ENCODE peak calls at places on chromosomes 6 and 20, in five cellular contexts. Y, L, Q, K and I are unnamed samples.

GRCh38 chr6:147204060-147204785 is at the start of gene STXBP5:
- DNase-seq in Y (peak; percentile 46), L (peak; percentile 10), Q (peak; percentile 9), K (peak; percentile 45), I (peak; percentile 55)

GRCh38 chr20:34213213-34213612 is 28.0 kb upstream of the ASIP start:
- DNase-seq in Y (no peak), L (no peak), Q (no peak), K (no peak), I (no peak)

GRCh38 chr20:21569586-21569985 is 55.7 kb upstream of the NKX2-2 start:
- DNase-seq in Y (no peak), L (no peak), Q (no peak), K (no peak), I (no peak)

GRCh38 chr20:5191829-5192569 is 65.2 kb downstream of the CDS2 start:
- DNase-seq in Y (peak; percentile 71), L (peak; percentile 77), Q (no peak), K (peak; percentile 16), I (peak; percentile 69)

GRCh38 chr20:3209023-3209945 is at the start of gene ITPA:
- DNase-seq in Y (peak; percentile 75), L (peak; percentile 76), Q (peak; percentile 43), K (peak; percentile 60), I (peak; percentile 73)

GRCh38 chr20:54290636-54291035 is 82.7 kb downstream of the PFDN4 start:
- DNase-seq in Y (no peak), L (no peak), Q (no peak), K (no peak), I (no peak)

GRCh38 chr20:23048283-23049200 is 930 bp downstream of the THBD start:
- DNase-seq in Y (peak; percentile 64), L (no peak), Q (no peak), K (peak; percentile 78), I (peak; percentile 59)

GRCh38 chr6:105292689-105293339 is 110.1 kb downstream of the PREP start:
- DNase-seq in Y (no peak), L (no peak), Q (no peak), K (no peak), I (no peak)

GRCh38 chr6:52595796-52596130 is 18.9 kb upstream of the TRAM2 start:
- DNase-seq in Y (no peak), L (no peak), Q (no peak), K (no peak), I (no peak)

GRCh38 chr6:157049126-157049525 is 271.9 kb downstream of the ARID1B start:
- DNase-seq in Y (no peak), L (no peak), Q (no peak), K (no peak), I (no peak)

GRCh38 chr6:111804627-111805235 is 68.5 kb downstream of the FYN start:
- DNase-seq in Y (no peak), L (no peak), Q (peak; percentile 46), K (no peak), I (no peak)

GRCh38 chr20:45970646-45971424 is 1.2 kb downstream of the ZNF335 start:
- DNase-seq in Y (no peak), L (no peak), Q (no peak), K (no peak), I (peak; percentile 20)

GRCh38 chr6:122736166-122736565 is 43.4 kb upstream of the FABP7 start:
- DNase-seq in Y (peak; percentile 24), L (no peak), Q (no peak), K (no peak), I (no peak)